ENCODE peak calls at places on chromosomes 4 and X, in seven cellular contexts. E is thyroid gland, V is IMR-90, Z is Peyer's patch, R is right lobe of liver, H is transverse colon, N is A549. I is an unnamed sample.

GRCh38 chrX:13469963-13470679 is 99.3 kb upstream of the EGFL6 start:
- DNase-seq in E (no peak), H (no peak), N (no peak), V (peak), Z (no peak), R (no peak), I (no peak)

GRCh38 chr4:112253382-112254000 is 21.9 kb downstream of the AP1AR start:
- DNase-seq in H (no peak), E (no peak), Z (no peak), R (no peak), N (no peak), V (no peak), I (no peak)

GRCh38 chr4:165207016-165207430 is 338 bp upstream of the KLHL2 start:
- DNase-seq in N (peak), Z (no peak), R (peak), H (peak), V (peak), E (no peak), I (no peak)

GRCh38 chr4:48836658-48837057 is 5.8 kb downstream of the OCIAD1 start:
- DNase-seq in Z (no peak), V (no peak), H (no peak), R (no peak), N (no peak), E (no peak), I (no peak)

GRCh38 chrX:40173662-40174593 is 76.2 kb upstream of the BCOR start:
- DNase-seq in R (peak), E (peak), H (peak), Z (peak), N (no peak), V (no peak), I (peak)

GRCh38 chr4:5165419-5166369 is 114.4 kb downstream of the STK32B start:
- DNase-seq in E (no peak), R (no peak), Z (no peak), H (no peak), V (peak), N (no peak), I (no peak)

GRCh38 chr4:165439344-165439743 is 60.5 kb downstream of the CPE start:
- DNase-seq in Z (no peak), H (no peak), V (no peak), R (no peak), E (no peak), N (no peak), I (no peak)

GRCh38 chrX:121256653-121257052 is 209.2 kb downstream of the GLUD2 start:
- DNase-seq in V (no peak), H (no peak), N (no peak), Z (no peak), E (no peak), R (no peak), I (peak)

GRCh38 chr4:121454251-121454979 is 73.6 kb upstream of the QRFPR start:
- DNase-seq in V (no peak), H (no peak), Z (no peak), E (no peak), R (no peak), N (no peak), I (no peak)

GRCh38 chr4:18020145-18020670 is 1.3 kb downstream of the LCORL start:
- DNase-seq in N (no peak), V (peak), R (no peak), Z (peak), H (peak), E (peak), I (no peak)

GRCh38 chrX:11267311-11267910 is 25.8 kb upstream of the AMELX start:
- DNase-seq in V (no peak), N (no peak), R (no peak), Z (no peak), H (no peak), E (no peak), I (no peak)

GRCh38 chrX:72123471-72124185 is 8.1 kb downstream of the RTL5 start:
- DNase-seq in H (no peak), R (no peak), N (no peak), Z (no peak), V (peak), E (peak), I (peak)

GRCh38 chrX:72120798-72121197 is 10.9 kb downstream of the RTL5 start:
- DNase-seq in E (no peak), N (no peak), Z (no peak), R (no peak), H (no peak), V (no peak), I (no peak)

GRCh38 chrX:72124540-72125201 is 7.0 kb downstream of the RTL5 start:
- DNase-seq in H (no peak), R (no peak), V (no peak), E (no peak), Z (no peak), N (no peak), I (no peak)

GRCh38 chrX:72121381-72121780 is 10.3 kb downstream of the RTL5 start:
- DNase-seq in R (no peak), E (peak), Z (no peak), N (no peak), V (peak), H (peak), I (no peak)

GRCh38 chrX:72122621-72123275 is 9.0 kb downstream of the RTL5 start:
- DNase-seq in H (no peak), V (no peak), N (no peak), E (no peak), R (no peak), Z (no peak), I (no peak)
- H3K27ac ChIP-seq in H (no peak), V (no peak), N (no peak), E (no peak), R (no peak), Z (no peak), I (peak)

DNA sequence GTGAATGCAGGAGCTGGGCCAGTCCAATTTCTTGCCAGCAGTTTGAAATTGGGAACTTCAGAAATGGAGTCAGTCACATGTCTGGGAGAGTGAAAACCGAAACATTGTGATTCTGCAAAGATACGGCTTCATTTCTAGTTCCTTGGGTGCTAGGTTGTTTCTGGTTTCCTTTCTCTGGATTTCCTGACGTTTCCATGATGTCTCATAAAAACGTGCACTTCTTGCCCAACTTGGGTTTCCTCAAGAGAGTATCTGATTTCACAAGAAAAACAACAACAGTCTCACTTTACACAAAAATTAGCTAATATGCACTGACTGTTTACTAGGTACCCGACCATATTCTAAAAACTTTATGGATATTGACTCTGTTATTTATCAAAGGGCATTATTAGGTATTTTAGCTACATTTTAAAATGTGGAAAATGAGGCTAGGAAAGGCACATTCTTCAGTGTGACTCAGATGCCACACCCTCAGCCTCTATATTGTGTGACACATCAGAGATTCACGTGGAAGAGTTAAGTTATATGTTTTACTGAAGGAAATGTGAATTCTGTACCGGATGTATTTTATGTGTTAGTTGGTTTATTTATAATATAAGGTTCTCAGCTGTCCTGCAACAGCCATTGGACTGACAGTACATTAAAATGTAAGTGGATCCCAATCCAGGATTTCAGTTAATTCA is 225.0 kb upstream of the PUDP start:
- DNase-seq in N (no peak), H (no peak), E (no peak), R (no peak), V (peak), Z (no peak), I (no peak)
- H3K4me3 ChIP-seq in N (no peak), H (no peak), E (no peak), R (no peak), V (no peak), Z (no peak), I (no peak)

GRCh38 chrX:150362599-150363481 is at the start of gene MAMLD1:
- DNase-seq in N (peak), R (peak), Z (peak), V (peak), H (peak), E (peak), I (peak)
- TF ChIP-seq POLR2A in N (peak), R (peak), Z (no peak), V (peak), H (peak), E (no peak), I (peak)

GRCh38 chr4:114601304-114602052 is 2.9 kb downstream of the UGT8 start:
- DNase-seq in Z (no peak), R (no peak), N (no peak), H (no peak), V (no peak), E (no peak), I (no peak)
- H3K27ac ChIP-seq in Z (peak), R (no peak), N (no peak), H (peak), V (no peak), E (no peak), I (no peak)

DNA sequence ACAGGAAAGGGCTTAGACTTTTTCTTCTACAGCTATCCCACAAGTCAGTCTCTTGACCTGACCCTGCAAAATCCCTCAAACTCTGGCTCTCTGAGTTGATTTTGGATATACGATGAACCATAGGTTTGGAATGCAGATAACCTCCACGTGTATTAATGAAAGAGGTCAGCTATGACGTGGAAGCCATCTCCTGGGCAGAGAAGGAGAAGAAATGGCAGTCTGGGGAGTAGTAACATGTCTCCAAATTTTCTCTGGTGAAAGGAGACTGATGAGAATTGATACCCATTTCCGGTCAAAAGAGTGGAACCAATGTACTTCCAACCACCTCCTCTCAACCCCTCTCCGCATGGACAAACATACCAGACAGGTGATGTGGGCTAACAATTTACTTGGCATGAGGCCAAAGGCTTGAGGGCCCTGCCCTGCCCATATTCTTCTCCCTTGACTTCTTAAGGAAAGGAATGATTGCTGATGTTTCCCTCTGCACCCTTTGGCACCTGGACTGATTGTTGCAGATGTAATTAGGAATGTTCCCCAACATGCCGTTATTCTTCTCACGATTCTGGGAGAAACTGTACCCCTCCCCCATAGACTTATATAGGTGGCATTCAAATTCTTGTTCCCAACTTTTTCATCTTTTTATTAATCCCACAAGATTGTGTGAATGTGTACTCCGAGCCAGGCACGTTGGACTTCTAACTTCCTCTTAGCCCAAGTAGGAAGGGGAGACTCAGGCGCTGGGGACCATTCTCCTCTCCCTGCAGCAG is 580 bp upstream of the PLS3 start:
- DNase-seq in N (peak), V (peak), E (peak), Z (no peak), H (no peak), R (no peak), I (no peak)
- H3K4me3 ChIP-seq in N (peak), V (peak), E (no peak), Z (no peak), H (peak), R (peak), I (no peak)

DNA sequence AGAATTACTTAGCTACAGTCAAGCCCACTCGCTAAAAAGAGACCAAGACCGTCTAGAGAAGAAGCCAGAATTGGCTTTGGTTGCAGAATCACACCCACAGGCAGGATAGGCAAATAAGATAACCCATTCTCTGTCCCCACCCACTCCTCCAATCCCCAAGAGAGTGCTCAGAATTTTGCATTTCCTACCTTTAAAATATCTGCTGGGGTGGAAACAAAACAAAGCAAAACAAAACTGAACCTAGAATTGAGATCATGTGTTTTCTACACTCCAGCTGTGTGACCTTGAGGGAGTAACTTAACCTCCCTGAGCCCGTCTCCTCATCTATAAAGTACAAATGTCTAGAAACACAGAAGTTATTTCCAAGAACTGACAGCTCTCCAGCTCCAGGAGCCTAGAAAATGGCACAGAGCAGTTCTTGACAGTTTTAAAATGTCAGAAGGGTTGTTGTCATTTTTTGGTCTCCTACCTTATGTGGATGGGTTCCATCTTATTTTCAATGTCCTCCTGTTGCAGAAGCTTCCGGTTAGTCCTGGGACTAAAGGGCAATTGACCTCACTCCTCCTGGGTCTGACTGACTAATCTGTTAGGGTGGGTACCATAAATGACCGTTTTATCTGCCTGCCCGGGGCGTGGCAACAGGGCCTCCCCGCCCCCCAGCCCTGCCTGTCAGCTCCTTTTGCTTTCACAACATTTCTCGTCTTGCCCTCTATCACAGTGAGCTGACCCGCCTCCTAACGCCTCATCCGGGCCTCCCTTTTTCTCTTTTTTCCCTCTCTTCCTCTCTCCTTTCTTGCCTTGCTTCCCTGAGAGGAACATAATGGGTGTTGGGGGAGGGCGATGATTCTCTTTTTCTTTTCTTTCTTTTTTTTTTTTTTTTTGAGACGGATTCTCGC is 114.0 kb downstream of the RBM47 start:
- DNase-seq in E (no peak), H (peak), N (peak), Z (peak), R (peak), V (no peak), I (peak)
- TF ChIP-seq POLR2A in E (no peak), H (peak), N (no peak), Z (peak), R (peak), V (no peak), I (no peak)